ENCODE peak calls at places on chromosomes 2 and 18, in ten cellular contexts. W is EH; F is GM12891; E is stimulated activated naive CD8-positive, alpha-beta T cell treated with anti-CD3 and anti-CD28 coated beads, Interleukin-15, Interleukin-2, amounts not matched to agents 100 U/mL and 50 U/mL, for 24 hours; N is fibroblast of lung; R is HFF-Myc; P is SK-MEL-5; M is neural crest cell; I is H54; H is RWPE1. U is an unnamed sample.

GRCh38 chr2:219469186-219469724 is 29.4 kb upstream of the GMPPA start:
- DNase-seq in H (peak), N (peak), P (no peak), E (no peak), M (no peak), I (peak), F (no peak), W (peak), R (no peak), U (peak)

GRCh38 chr2:11682590-11682915 is 12.6 kb upstream of the NTSR2 start:
- DNase-seq in R (no peak), P (no peak), E (no peak), I (no peak), M (no peak), W (no peak), H (no peak), F (no peak), N (no peak), U (no peak)

GRCh38 chr18:54888933-54889332 is 60.7 kb downstream of the RAB27B start:
- DNase-seq in E (no peak), H (no peak), M (no peak), P (no peak), R (no peak), F (no peak), N (peak), W (peak), I (no peak), U (peak)

GRCh38 chr2:75716406-75716805 is 5.7 kb upstream of the GCFC2 start:
- DNase-seq in I (no peak), R (no peak), W (peak), H (no peak), N (no peak), P (peak), E (no peak), M (no peak), F (no peak), U (peak)

GRCh38 chr2:124774781-124775180 is 749.7 kb downstream of the CNTNAP5 start:
- DNase-seq in P (no peak), I (no peak), M (no peak), F (no peak), R (no peak), E (no peak), H (no peak), W (no peak), N (no peak), U (no peak)

GRCh38 chr2:221671515-221671914 is 99.4 kb upstream of the EPHA4 start:
- DNase-seq in H (peak), I (no peak), R (no peak), W (peak), F (no peak), E (no peak), P (no peak), M (no peak), N (peak), U (peak)

GRCh38 chr2:167114018-167114417 is 225.7 kb downstream of the XIRP2 start:
- DNase-seq in M (no peak), W (peak), N (no peak), H (no peak), F (no peak), R (no peak), P (no peak), I (no peak), E (no peak), U (no peak)

GRCh38 chr18:46705521-46705920 is 48.5 kb upstream of the LOXHD1 start:
- DNase-seq in E (no peak), M (no peak), I (no peak), F (no peak), P (no peak), W (no peak), N (no peak), R (no peak), H (no peak), U (no peak)

GRCh38 chr18:6139007-6139406 is 243.7 kb upstream of the TMEM200C start:
- DNase-seq in N (no peak), H (no peak), M (no peak), W (no peak), E (no peak), I (no peak), P (no peak), F (no peak), R (no peak), U (no peak)

GRCh38 chr2:11168488-11168887 is 13.2 kb downstream of the SLC66A3 start:
- DNase-seq in M (no peak), W (no peak), F (no peak), P (no peak), R (no peak), N (no peak), I (no peak), H (no peak), E (no peak), U (no peak)

GRCh38 chr2:55111570-55112228 is 61.4 kb upstream of the RTN4 start:
- DNase-seq in M (no peak), W (peak), E (no peak), P (peak), N (peak), F (no peak), I (peak), R (no peak), H (peak), U (peak)

U was measured in RPMI7951.